ENCODE peak calls at places on chromosomes 2 and 18, in six cellular contexts. F is A172, Q is fibroblast of villous mesenchyme, I is NCI-H460, A is T-helper 9 cell, X is GM18507. W is an unnamed sample.

GRCh38 chr2:177538323-177538722 is 145.8 kb downstream of the AGPS start:
- DNase-seq in X (no peak), Q (no peak), F (no peak), I (no peak), A (no peak), W (no peak)

GRCh38 chr2:126882736-126883660 is 15.7 kb upstream of the TEX51 start:
- DNase-seq in Q (no peak), F (no peak), A (no peak), I (no peak), X (no peak), W (no peak)

GRCh38 chr2:107282135-107282534 is 396.2 kb upstream of the ST6GAL2 start:
- DNase-seq in I (no peak), X (no peak), A (no peak), F (no peak), Q (no peak), W (no peak)

GRCh38 chr2:53021285-53021684 is 746.3 kb upstream of the CHAC2 start:
- DNase-seq in I (no peak), A (no peak), F (peak; percentile 29), Q (peak; percentile 57), X (no peak), W (no peak)

GRCh38 chr18:7817596-7817995 is 250.5 kb downstream of the PTPRM start:
- DNase-seq in F (no peak), X (no peak), I (no peak), A (no peak), Q (peak; percentile 67), W (no peak)

GRCh38 chr2:52454962-52455361 is 1312.6 kb upstream of the CHAC2 start:
- DNase-seq in I (no peak), X (no peak), Q (no peak), F (no peak), A (no peak), W (no peak)

GRCh38 chr2:54000524-54000923 is 29.7 kb upstream of the PSME4 start:
- DNase-seq in A (no peak), F (no peak), Q (peak; percentile 48), I (no peak), X (no peak), W (no peak)

GRCh38 chr2:2879776-2880175 is 497.8 kb downstream of the EIPR1 start:
- DNase-seq in I (no peak), F (no peak), X (peak; percentile 36), Q (no peak), A (no peak), W (peak; percentile 50)

GRCh38 chr2:208595386-208596275 is 189.0 kb downstream of the PTH2R start:
- DNase-seq in I (peak; percentile 56), A (no peak), F (no peak), Q (no peak), X (no peak), W (no peak)

GRCh38 chr2:208062113-208062512 is 36.8 kb upstream of the PLEKHM3 start:
- DNase-seq in Q (peak; percentile 45), X (no peak), A (no peak), I (peak; percentile 51), F (peak; percentile 46), W (no peak)

GRCh38 chr2:18578033-18578432 is 11.3 kb downstream of the NT5C1B start:
- DNase-seq in I (no peak), F (no peak), A (no peak), Q (no peak), X (no peak), W (no peak)

GRCh38 chr18:79786781-79787526 is 10.8 kb upstream of the KCNG2 start:
- DNase-seq in X (no peak), Q (peak; percentile 94), F (no peak), A (no peak), I (peak; percentile 42), W (no peak)

GRCh38 chr2:173249661-173250641 is 104.7 kb upstream of the CDCA7 start:
- DNase-seq in I (no peak), X (no peak), Q (peak; percentile 3), A (no peak), F (peak; percentile 22), W (no peak)

GRCh38 chr2:20141056-20141762 is 83.7 kb downstream of the SDC1 start:
- DNase-seq in F (peak; percentile 98), I (peak; percentile 49), X (no peak), A (no peak), Q (peak; percentile 97), W (no peak)

GRCh38 chr2:78992807-78993517 is 32.5 kb upstream of the REG3G start:
- DNase-seq in I (no peak), X (no peak), Q (no peak), A (no peak), F (no peak), W (no peak)

GRCh38 chr18:13448028-13448795 is 229.7 kb downstream of the LDLRAD4 start:
- DNase-seq in A (no peak), I (no peak), F (no peak), Q (no peak), X (no peak), W (no peak)

GRCh38 chr18:75167759-75168211 is 41.2 kb downstream of the PTGR3 start:
- DNase-seq in A (no peak), X (no peak), I (no peak), F (no peak), Q (no peak), W (no peak)

GRCh38 chr2:70984228-70984575 is 5.8 kb downstream of the ANKRD53 start:
- DNase-seq in F (no peak), Q (no peak), A (no peak), X (no peak), I (no peak), W (no peak)

GRCh38 chr2:1738646-1739302 is 5.5 kb downstream of the PXDN start:
- DNase-seq in F (no peak), A (no peak), Q (peak; percentile 60), I (no peak), X (no peak), W (no peak)

GRCh38 chr2:105005170-105005569 is 32.7 kb upstream of the MRPS9 start:
- DNase-seq in F (no peak), A (no peak), I (no peak), X (no peak), Q (peak; percentile 17), W (no peak)

GRCh38 chr2:233426619-233427342 is 72.5 kb downstream of the DGKD start:
- DNase-seq in X (no peak), I (peak; percentile 61), F (peak; percentile 96), A (no peak), Q (peak; percentile 69), W (no peak)

GRCh38 chr18:13548106-13548819 is 178.1 kb downstream of the FAM210A start:
- DNase-seq in X (no peak), F (no peak), A (no peak), Q (no peak), I (no peak), W (no peak)

GRCh38 chr2:118940486-118941120 is 1.4 kb upstream of the MARCO start:
- DNase-seq in F (no peak), I (no peak), A (no peak), Q (no peak), X (no peak), W (no peak)

GRCh38 chr2:15127251-15127650 is 433.9 kb downstream of the NBAS start:
- DNase-seq in A (no peak), X (no peak), F (no peak), Q (no peak), I (no peak), W (no peak)

GRCh38 chr18:23354625-23355024 is 98.5 kb upstream of the RIOK3 start:
- DNase-seq in X (no peak), Q (peak; percentile 26), F (peak; percentile 79), I (no peak), A (no peak), W (no peak)

GRCh38 chr2:26772064-26773001 is 8.2 kb downstream of the SLC35F6 start:
- DNase-seq in I (peak; percentile 52), X (no peak), Q (peak; percentile 97), A (peak; percentile 15), F (peak; percentile 59), W (no peak)

GRCh38 chr2:73985318-73986084 is 791 bp downstream of the TET3 start:
- DNase-seq in Q (no peak), F (peak; percentile 18), I (no peak), A (peak; percentile 44), X (peak; percentile 54), W (no peak)

GRCh38 chr2:8133331-8133730 is 548.5 kb upstream of the ID2 start:
- DNase-seq in X (no peak), F (no peak), I (no peak), A (no peak), Q (no peak), W (no peak)

GRCh38 chr2:190315273-190315672 is 4.4 kb downstream of the HIBCH start:
- DNase-seq in Q (no peak), X (no peak), A (no peak), I (no peak), F (no peak), W (no peak)

GRCh38 chr2:207131634-207132418 is 33.9 kb downstream of the KLF7 start:
- DNase-seq in Q (no peak), I (no peak), A (no peak), X (no peak), F (no peak), W (no peak)

GRCh38 chr2:172083725-172084483 is 1.4 kb upstream of the DLX1 start:
- DNase-seq in F (peak; percentile 58), Q (no peak), A (no peak), X (no peak), I (no peak), W (no peak)